ENCODE peak calls at places on chromosomes 11 and 22, in nine cellular contexts. B is Karpas-422, Q is tibial nerve, J is ovary, A is mammary epithelial cell, S is suprapubic skin, M is body of pancreas, Z is adrenal gland, N is coronary artery. C is an unnamed sample.
A peak's percentile ranks its signal among the peaks of the same experiment; 100 is the strongest.

GRCh38 chr22:36765131-36765942 is 10.6 kb downstream of the IFT27 start:
- DNase-seq in B (peak; percentile 25), Q (no peak), J (no peak), A (no peak), S (peak; percentile 45), M (no peak), Z (peak; percentile 2), N (peak; percentile 31), C (no peak)

GRCh38 chr11:63212742-63213141 is 30.7 kb downstream of the SLC22A25 start:
- DNase-seq in B (peak; percentile 75), Q (no peak), J (no peak), A (peak; percentile 9), S (no peak), M (peak; percentile 22), Z (peak; percentile 9), N (no peak), C (no peak)

GRCh38 chr11:34623463-34623862 is 2.6 kb downstream of the EHF start:
- DNase-seq in B (no peak), Q (no peak), J (no peak), A (no peak), S (no peak), M (no peak), Z (no peak), N (no peak), C (no peak)

GRCh38 chr11:62706841-62707240 is 383 bp downstream of the BSCL2 start:
- DNase-seq in B (peak; percentile 41), Q (no peak), J (no peak), A (no peak), S (no peak), M (no peak), Z (no peak), N (no peak), C (no peak)

GRCh38 chr11:61688368-61689163 is 8.4 kb downstream of the DAGLA start:
- DNase-seq in B (no peak), Q (peak; percentile 41), J (no peak), A (peak; percentile 11), S (peak; percentile 89), M (peak; percentile 89), Z (no peak), N (peak; percentile 86), C (no peak)

GRCh38 chr11:132101861-132102260 is 731.4 kb downstream of the NTM start:
- DNase-seq in B (no peak), Q (no peak), J (no peak), A (no peak), S (no peak), M (no peak), Z (no peak), N (no peak), C (no peak)

GRCh38 chr11:129973068-129973467 is 29.6 kb downstream of the PRDM10 start:
- DNase-seq in B (peak; percentile 86), Q (no peak), J (no peak), A (no peak), S (no peak), M (no peak), Z (no peak), N (no peak), C (no peak)

GRCh38 chr22:47032956-47033647 is 270.7 kb downstream of the TBC1D22A start:
- DNase-seq in B (no peak), Q (no peak), J (no peak), A (no peak), S (no peak), M (no peak), Z (no peak), N (no peak), C (no peak)

GRCh38 chr11:77668760-77669159 is 31.2 kb upstream of the CLNS1A start:
- DNase-seq in B (no peak), Q (no peak), J (no peak), A (no peak), S (no peak), M (no peak), Z (no peak), N (no peak), C (no peak)

GRCh38 chr11:45079075-45079444 is 67.4 kb upstream of the PRDM11 start:
- DNase-seq in B (no peak), Q (no peak), J (no peak), A (no peak), S (no peak), M (no peak), Z (no peak), N (no peak), C (no peak)

GRCh38 chr11:40186401-40187091 is 1272.9 kb downstream of the LRRC4C start:
- DNase-seq in B (no peak), Q (no peak), J (no peak), A (no peak), S (no peak), M (no peak), Z (no peak), N (no peak), C (no peak)

GRCh38 chr11:46122955-46123354 is 1.7 kb upstream of the PHF21A start:
- DNase-seq in B (no peak), Q (no peak), J (no peak), A (peak; percentile 19), S (no peak), M (no peak), Z (peak; percentile 55), N (no peak), C (no peak)

GRCh38 chr11:119752946-119753345 is 23.9 kb upstream of the NECTIN1 start:
- DNase-seq in B (no peak), Q (no peak), J (no peak), A (no peak), S (no peak), M (no peak), Z (no peak), N (no peak), C (no peak)

GRCh38 chr11:43942651-43943356 is 367 bp downstream of the C11orf96 start:
- DNase-seq in B (no peak), Q (no peak), J (peak; percentile 68), A (no peak), S (no peak), M (no peak), Z (peak; percentile 65), N (no peak), C (no peak)

GRCh38 chr11:14232652-14233051 is 126.3 kb downstream of the RRAS2 start:
- DNase-seq in B (no peak), Q (no peak), J (no peak), A (no peak), S (no peak), M (no peak), Z (no peak), N (no peak), C (no peak)

GRCh38 chr11:65716774-65717405 is 3.7 kb downstream of the RNASEH2C start:
- DNase-seq in B (no peak), Q (no peak), J (no peak), A (no peak), S (no peak), M (no peak), Z (no peak), N (no peak), C (peak; percentile 51)

GRCh38 chr11:65717906-65718305 is 2.7 kb downstream of the RNASEH2C start:
- DNase-seq in B (no peak), Q (no peak), J (no peak), A (no peak), S (no peak), M (no peak), Z (no peak), N (no peak), C (no peak)

GRCh38 chr11:65718964-65719492 is 1.6 kb downstream of the RNASEH2C start:
- DNase-seq in B (no peak), Q (no peak), J (peak; percentile 42), A (peak; percentile 12), S (no peak), M (peak; percentile 78), Z (peak; percentile 89), N (no peak), C (no peak)

GRCh38 chr11:65719887-65720236 is 736 bp downstream of the RNASEH2C start:
- DNase-seq in B (peak; percentile 69), Q (no peak), J (peak; percentile 32), A (peak; percentile 48), S (no peak), M (no peak), Z (no peak), N (no peak), C (peak; percentile 68)

GRCh38 chr11:65718531-65718930 is 2.1 kb downstream of the RNASEH2C start:
- DNase-seq in B (no peak), Q (no peak), J (no peak), A (no peak), S (no peak), M (no peak), Z (no peak), N (no peak), C (peak; percentile 55)
- H3K4me3 ChIP-seq in B (peak overlapping the region; percentile 93), Q (no peak overlapping the region), J (no peak overlapping the region), A (no peak overlapping the region), S (no peak overlapping the region), M (no peak overlapping the region), Z (no peak overlapping the region), N (peak overlapping the region; percentile 94), C (peak overlapping the region; percentile 65)

GRCh38 chr22:44703269-44703870 is 1.4 kb downstream of the PRR5 start:
- DNase-seq in B (no peak), Q (no peak), J (no peak), A (no peak), S (no peak), M (no peak), Z (no peak), N (no peak), C (no peak)
- H3K4me3 ChIP-seq in B (no peak overlapping the region), Q (peak overlapping the region; percentile 36), J (peak overlapping the region; percentile 51), A (peak overlapping the region; percentile 70), S (peak overlapping the region; percentile 75), M (no peak overlapping the region), Z (peak overlapping the region; percentile 68), N (peak overlapping the region; percentile 77), C (peak overlapping the region; percentile 63)

GRCh38 chr22:28792491-28793383 is 7.6 kb downstream of the XBP1 start:
- DNase-seq in B (no peak), Q (no peak), J (no peak), A (no peak), S (no peak), M (peak; percentile 63), Z (no peak), N (no peak), C (no peak)

GRCh38 chr22:28791841-28792490 is 8.4 kb downstream of the XBP1 start:
- DNase-seq in B (peak; percentile 61), Q (no peak), J (no peak), A (no peak), S (no peak), M (no peak), Z (no peak), N (no peak), C (no peak)

GRCh38 chr22:28795932-28796856 is 4.2 kb downstream of the XBP1 start:
- DNase-seq in B (no peak), Q (no peak), J (no peak), A (no peak), S (no peak), M (no peak), Z (no peak), N (no peak), C (no peak)

GRCh38 chr22:28793976-28794584 is 6.3 kb downstream of the XBP1 start:
- DNase-seq in B (no peak), Q (no peak), J (no peak), A (no peak), S (no peak), M (no peak), Z (no peak), N (no peak), C (no peak)

GRCh38 chr22:28795071-28795693 is 5.2 kb downstream of the XBP1 start:
- DNase-seq in B (no peak), Q (no peak), J (no peak), A (no peak), S (no peak), M (no peak), Z (no peak), N (no peak), C (no peak)
- H3K4me3 ChIP-seq in B (no peak overlapping the region), Q (no peak overlapping the region), J (no peak overlapping the region), A (no peak overlapping the region), S (no peak overlapping the region), M (peak overlapping the region; percentile 8), Z (no peak overlapping the region), N (peak overlapping the region; percentile 31), C (no peak overlapping the region)

GRCh38 chr11:17406082-17406817 is 17.8 kb upstream of the KCNJ11 start:
- DNase-seq in B (no peak), Q (no peak), J (no peak), A (no peak), S (no peak), M (peak; percentile 43), Z (no peak), N (no peak), C (no peak)
- H3K4me3 ChIP-seq in B (no peak overlapping the region), Q (no peak overlapping the region), J (no peak overlapping the region), A (no peak overlapping the region), S (no peak overlapping the region), M (no peak overlapping the region), Z (no peak overlapping the region), N (peak overlapping the region; percentile 35), C (no peak overlapping the region)